ENCODE peak calls at places on chromosomes 7 and 10, in seven cellular contexts. V is stimulated activated CD4-positive, alpha-beta T cell treated with anti-CD3 and anti-CD28 coated beads, Interleukin-4, amount 100 ng/mL, for 48 hours; G is heart right ventricle; Y is NCI-H1092 treated with DMSO at 0.1 percent for 48 hours; F is NCI-H2081; S is fibroblast of lung; A is IMR-90. T is an unnamed sample.

GRCh38 chr10:50362547-50363125 is 111.3 kb upstream of the ASAH2 start:
- DNase-seq in V (no peak), G (no peak), Y (no peak), F (no peak), S (no peak), A (peak), T (no peak)

GRCh38 chr10:69895759-69896158 is 94.1 kb downstream of the COL13A1 start:
- DNase-seq in V (no peak), G (no peak), Y (no peak), F (no peak), S (peak), A (peak), T (peak)

GRCh38 chr7:115724400-115725056 is 306.0 kb downstream of the TFEC start:
- DNase-seq in V (no peak), G (no peak), Y (peak), F (peak), S (no peak), A (no peak), T (no peak)

GRCh38 chr7:138669364-138669763 is 31.8 kb downstream of the SVOPL start:
- DNase-seq in V (no peak), G (no peak), Y (no peak), F (no peak), S (no peak), A (no peak), T (no peak)

GRCh38 chr10:120428754-120429153 is 28.3 kb upstream of the PLPP4 start:
- DNase-seq in V (no peak), G (no peak), Y (no peak), F (no peak), S (peak), A (no peak), T (no peak)

GRCh38 chr10:18308600-18308999 is 168.4 kb downstream of the CACNB2 start:
- DNase-seq in V (no peak), G (peak), Y (no peak), F (no peak), S (peak), A (no peak), T (no peak)

GRCh38 chr10:69866688-69867461 is 65.2 kb downstream of the COL13A1 start:
- DNase-seq in V (no peak), G (peak), Y (no peak), F (no peak), S (peak), A (peak), T (peak)

GRCh38 chr7:77428777-77429231 is 12.7 kb upstream of the GSAP start:
- DNase-seq in V (no peak), G (no peak), Y (no peak), F (no peak), S (no peak), A (no peak), T (no peak)

GRCh38 chr10:3222068-3222467 is 49.5 kb upstream of the PITRM1 start:
- DNase-seq in V (no peak), G (no peak), Y (no peak), F (no peak), S (peak), A (no peak), T (no peak)

GRCh38 chr10:57891201-57892006 is 376.3 kb downstream of the IPMK start:
- DNase-seq in V (no peak), G (no peak), Y (no peak), F (no peak), S (no peak), A (no peak), T (no peak)

GRCh38 chr7:12570148-12570528 is 382 bp upstream of the SCIN start:
- DNase-seq in V (no peak), G (no peak), Y (peak), F (peak), S (no peak), A (no peak), T (no peak)

GRCh38 chr7:50782376-50783208 is at the start of gene GRB10:
- DNase-seq in V (no peak), G (peak), Y (peak), F (no peak), S (peak), A (peak), T (no peak)

GRCh38 chr10:47077941-47078340 is 166.7 kb downstream of the PTPN20 start:
- DNase-seq in V (no peak), G (no peak), Y (no peak), F (no peak), S (no peak), A (no peak), T (no peak)

GRCh38 chr7:117582219-117582704 is 102.4 kb downstream of the CFTR start:
- DNase-seq in V (no peak), G (no peak), Y (no peak), F (no peak), S (peak), A (peak), T (peak)

GRCh38 chr7:46928719-46929118 is 653.2 kb downstream of the TNS3 start:
- DNase-seq in V (no peak), G (no peak), Y (no peak), F (no peak), S (no peak), A (no peak), T (no peak)

T was measured in HFFc6.